ENCODE peak calls at places on chromosome 1, in seven cellular contexts. E is fibroblast of lung, O is OCI-LY7, T is WERI-Rb-1, N is H9, F is esophagus squamous epithelium, M is psoas muscle. I is an unnamed sample.

GRCh38 chr1:209414803-209415329 is 168.6 kb upstream of the CAMK1G start:
- DNase-seq in O (no peak), F (no peak), E (no peak), N (no peak), M (no peak), T (no peak), I (no peak)

GRCh38 chr1:57623039-57623790 is 199.4 kb upstream of the DAB1 start:
- DNase-seq in E (peak), M (peak), N (peak), O (no peak), F (no peak), T (peak), I (peak)

GRCh38 chr1:229114781-229115417 is 156.0 kb upstream of the RAB4A start:
- DNase-seq in O (no peak), M (no peak), F (no peak), E (peak), T (no peak), N (peak), I (no peak)

GRCh38 chr1:85581802-85582686 is 1.5 kb downstream of the CCN1 start:
- DNase-seq in T (no peak), F (no peak), E (peak), N (peak), M (peak), O (no peak), I (peak)

GRCh38 chr1:59819566-59820438 is 5.1 kb downstream of the HOOK1 start:
- DNase-seq in E (no peak), N (no peak), O (no peak), T (no peak), F (no peak), M (no peak), I (no peak)

GRCh38 chr1:203166192-203166940 is 9.3 kb downstream of the MYBPH start:
- DNase-seq in M (no peak), F (no peak), O (peak), T (peak), E (no peak), N (peak), I (no peak)

GRCh38 chr1:163130250-163130856 is 61.2 kb downstream of the RGS4 start:
- DNase-seq in F (no peak), T (no peak), M (no peak), O (no peak), E (peak), N (no peak), I (no peak)

GRCh38 chr1:231684333-231685244 is 58.0 kb downstream of the DISC1 start:
- DNase-seq in O (no peak), T (no peak), N (no peak), M (peak), F (no peak), E (no peak), I (no peak)

GRCh38 chr1:61079898-61080336 is 2.4 kb upstream of the NFIA start:
- DNase-seq in O (no peak), E (peak), M (peak), N (peak), T (peak), F (no peak), I (peak)

GRCh38 chr1:197307551-197307950 is 39.5 kb downstream of the CRB1 start:
- DNase-seq in O (no peak), T (no peak), M (no peak), F (no peak), E (no peak), N (no peak), I (no peak)

GRCh38 chr1:40076895-40077312 is 20.1 kb downstream of the PPT1 start:
- DNase-seq in O (no peak), M (no peak), F (no peak), E (peak), N (no peak), T (no peak), I (no peak)

DNA sequence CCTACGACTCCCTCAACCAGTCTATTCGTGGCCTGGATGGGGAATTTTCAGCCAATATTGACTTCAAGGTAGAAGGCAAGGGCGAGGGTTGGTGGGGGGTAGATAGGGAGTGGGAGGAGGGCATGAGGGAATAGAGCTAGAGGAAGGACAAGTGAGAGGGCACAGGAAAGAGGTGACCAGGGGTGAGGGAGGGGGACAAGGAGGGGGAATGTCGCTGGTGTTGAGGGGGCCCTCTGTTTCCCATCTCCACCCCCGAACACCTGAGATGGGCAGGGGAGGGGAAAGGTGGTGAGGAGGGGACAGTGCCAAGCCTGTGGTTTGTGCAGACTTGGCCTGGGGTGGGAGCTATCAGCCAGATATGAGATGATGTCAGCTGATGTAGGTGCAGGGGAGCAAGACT is 8.3 kb upstream of the ADAM15 start:
- DNase-seq in F (no peak), N (no peak), M (no peak), O (no peak), T (no peak), E (no peak), I (no peak)
- TF ChIP-seq CTCF in F (no peak), N (no peak), M (no peak), O (no peak), T (no peak), E (no peak), I (no peak)

DNA sequence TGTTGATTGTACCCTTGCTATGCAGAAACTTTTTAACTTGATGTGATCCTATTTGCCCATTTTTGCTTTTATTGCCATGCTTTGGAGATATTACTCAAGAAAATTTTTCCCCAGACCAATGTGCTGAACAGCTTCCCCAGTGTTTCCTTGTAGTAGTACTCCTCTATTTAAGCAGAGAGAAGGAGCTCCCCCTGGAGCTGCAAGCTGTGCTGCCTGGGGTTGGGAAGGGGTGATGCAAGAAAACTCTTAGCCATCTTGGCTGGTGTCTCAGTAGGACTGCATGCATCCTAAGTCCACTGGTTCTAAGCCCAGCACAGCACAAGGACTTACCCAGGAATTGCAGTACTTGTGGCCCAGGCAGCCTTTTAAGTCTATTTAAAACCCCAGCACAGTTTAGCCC is 121.6 kb downstream of the NTMT2 start:
- DNase-seq in E (peak), M (no peak), O (no peak), F (no peak), T (no peak), N (peak), I (no peak)
- TF ChIP-seq CTCF in E (peak), M (no peak), O (no peak), F (no peak), T (peak), N (peak), I (peak)

GRCh38 chr1:23169219-23169575 is 541 bp upstream of the LUZP1 start:
- DNase-seq in O (no peak), M (no peak), N (no peak), F (no peak), T (no peak), E (no peak), I (no peak)

GRCh38 chr1:23167353-23168078 is 1.1 kb downstream of the LUZP1 start:
- DNase-seq in T (peak), M (peak), O (peak), N (peak), E (peak), F (no peak), I (peak)

GRCh38 chr1:23169727-23170335 is 1.2 kb upstream of the LUZP1 start:
- DNase-seq in E (peak), N (peak), M (peak), F (peak), T (no peak), O (peak), I (no peak)

GRCh38 chr1:23168079-23168461 is 586 bp downstream of the LUZP1 start:
- DNase-seq in F (no peak), N (peak), M (peak), E (no peak), T (no peak), O (peak), I (peak)

GRCh38 chr1:23168462-23169218 is at the start of gene LUZP1:
- DNase-seq in N (peak), M (peak), O (peak), E (peak), T (peak), F (peak), I (peak)
- TF ChIP-seq CTCF in N (no peak), M (no peak), O (no peak), E (no peak), T (no peak), F (no peak), I (no peak)

DNA sequence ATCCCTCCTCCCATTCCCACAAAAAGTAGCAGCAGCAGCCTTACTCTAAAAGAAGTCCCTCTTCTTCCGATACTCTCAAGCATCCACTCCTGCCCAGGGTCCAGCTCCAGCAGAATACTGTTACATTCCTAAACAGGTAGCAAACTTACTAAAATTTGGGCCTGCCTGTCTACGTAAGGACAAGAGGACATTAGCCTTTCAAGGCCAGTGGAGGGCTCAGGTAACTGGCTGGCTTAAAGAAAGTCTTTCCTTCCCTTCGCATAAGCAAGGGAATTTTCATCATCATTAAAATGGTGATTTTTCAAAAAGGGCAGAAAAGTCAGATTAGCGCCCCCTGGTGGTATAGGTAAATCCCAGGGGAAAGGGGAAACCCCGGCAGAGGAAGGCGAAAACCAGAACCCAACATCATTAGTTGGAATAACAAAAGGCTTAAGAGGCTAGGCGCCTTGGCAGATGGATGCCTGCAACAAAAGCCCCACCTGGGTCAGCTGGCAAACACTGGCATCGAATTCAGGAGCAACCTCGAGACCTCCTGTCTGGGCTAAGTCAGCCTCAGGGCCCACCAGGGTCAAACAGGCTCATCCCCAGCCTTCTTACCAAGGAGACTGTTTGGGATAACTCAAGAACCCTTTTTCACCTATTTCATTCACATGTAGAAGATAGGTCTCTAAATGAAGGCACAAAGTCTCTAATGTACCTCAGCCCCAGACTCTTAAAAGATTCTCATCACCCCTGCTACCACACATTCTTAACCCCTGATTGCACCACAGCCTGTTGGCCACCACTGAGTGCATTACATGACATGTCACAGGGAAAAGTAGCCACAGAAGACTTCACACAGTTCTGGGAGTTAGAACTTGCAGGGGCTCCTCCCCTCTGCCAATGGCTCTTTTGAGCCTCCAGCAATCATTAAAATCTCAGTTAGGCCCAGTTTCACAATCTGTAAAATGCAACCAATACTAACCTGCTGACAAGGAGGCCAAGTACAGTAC is 36.7 kb downstream of the ERI3 start:
- DNase-seq in T (peak), E (peak), F (no peak), O (peak), M (no peak), N (peak), I (peak)
- TF ChIP-seq CTCF in T (peak), E (peak), F (peak), O (peak), M (peak), N (peak), I (peak)

I was measured in neural crest cell.